ENCODE peak calls at places on chromosomes 4 and X, in five cellular contexts. Z is hypothalamus, K is thoracic aorta, I is T-helper 1 cell, D is activated gamma-delta T cell. Q is an unnamed sample.

GRCh38 chrX:11341274-11342256 is 48.4 kb downstream of the AMELX start:
- DNase-seq in I (no peak), K (peak), D (no peak), Z (no peak), Q (peak)

GRCh38 chr4:148207074-148207473 is 235.1 kb downstream of the NR3C2 start:
- DNase-seq in I (no peak), Z (no peak), K (no peak), D (no peak), Q (no peak)

GRCh38 chr4:6328526-6328925 is 58.9 kb downstream of the WFS1 start:
- DNase-seq in Z (no peak), D (no peak), K (no peak), I (no peak), Q (no peak)

GRCh38 chrX:136879001-136879667 is 1.4 kb downstream of the RBMX start:
- DNase-seq in D (no peak), K (no peak), Z (no peak), I (no peak), Q (no peak)

GRCh38 chrX:37922926-37923325 is 75.6 kb upstream of the DYNLT3 start:
- DNase-seq in I (no peak), Z (no peak), D (no peak), K (no peak), Q (no peak)

GRCh38 chr4:3293410-3294391 is 880 bp downstream of the RGS12 start:
- DNase-seq in D (no peak), Z (no peak), I (no peak), K (no peak), Q (no peak)

GRCh38 chr4:87011340-87012034 is 76.7 kb downstream of the AFF1 start:
- DNase-seq in K (no peak), I (no peak), Z (no peak), D (no peak), Q (no peak)

GRCh38 chrX:25005034-25005381 is 10.8 kb downstream of the ARX start:
- DNase-seq in K (no peak), D (no peak), I (no peak), Z (no peak), Q (no peak)